ENCODE peak calls at places on chromosomes 13 and 19, in four cellular contexts. O is HL-60, K is left ventricle myocardium inferior, S is spleen. F is an unnamed sample.

GRCh38 chr19:17517898-17518297 is 6.4 kb downstream of the PGLS start:
- DNase-seq in O (no peak), K (no peak), S (no peak), F (no peak)

GRCh38 chr13:66492479-66492878 is 737.7 kb downstream of the PCDH9 start:
- DNase-seq in O (no peak), K (no peak), S (no peak), F (peak)

GRCh38 chr13:41231025-41231677 is 32.2 kb downstream of the MTRF1 start:
- DNase-seq in O (no peak), K (no peak), S (no peak), F (no peak)

GRCh38 chr13:110916671-110917142 is 1.8 kb upstream of the ANKRD10 start:
- DNase-seq in O (no peak), K (no peak), S (no peak), F (no peak)

GRCh38 chr13:113474179-113474578 is 16.3 kb downstream of the DCUN1D2 start:
- DNase-seq in O (peak), K (no peak), S (no peak), F (no peak)

GRCh38 chr19:35095667-35096368 is 19.8 kb upstream of the FXYD3 start:
- DNase-seq in O (no peak), K (no peak), S (no peak), F (no peak)

GRCh38 chr19:2223959-2224358 is 12.2 kb downstream of the PLEKHJ1 start:
- DNase-seq in O (no peak), K (no peak), S (peak), F (no peak)

GRCh38 chr13:97391201-97391600 is 42.8 kb upstream of the RAP2A start:
- DNase-seq in O (no peak), K (no peak), S (no peak), F (no peak)

GRCh38 chr19:35261356-35262100 is 7.2 kb upstream of the USF2 start:
- DNase-seq in O (no peak), K (no peak), S (peak), F (no peak)

GRCh38 chr13:33462109-33462508 is 176.6 kb upstream of the STARD13 start:
- DNase-seq in O (no peak), K (no peak), S (no peak), F (no peak)

GRCh38 chr19:6023085-6023682 is 45.2 kb upstream of the RANBP3 start:
- DNase-seq in O (no peak), K (no peak), S (peak), F (no peak)

GRCh38 chr13:101384929-101385328 is 31.4 kb downstream of the NALCN start:
- DNase-seq in O (no peak), K (no peak), S (no peak), F (no peak)

GRCh38 chr19:47309038-47309437 is 623 bp upstream of the C5AR1 start:
- DNase-seq in O (no peak), K (no peak), S (no peak), F (no peak)

GRCh38 chr13:31048521-31048920 is 113.2 kb downstream of the HSPH1 start:
- DNase-seq in O (no peak), K (no peak), S (no peak), F (no peak)

GRCh38 chr13:40145139-40145538 is 489.7 kb downstream of the COG6 start:
- DNase-seq in O (no peak), K (no peak), S (no peak), F (no peak)

GRCh38 chr13:30009411-30009810 is 159.0 kb upstream of the UBL3 start:
- DNase-seq in O (no peak), K (no peak), S (no peak), F (no peak)

GRCh38 chr19:49498475-49498874 is 2.2 kb downstream of the RPS11 start:
- DNase-seq in O (no peak), K (no peak), S (no peak), F (no peak)

GRCh38 chr19:19280561-19280960 is 7.5 kb upstream of the TM6SF2 start:
- DNase-seq in O (no peak), K (no peak), S (no peak), F (no peak)

GRCh38 chr19:51296331-51297093 is 14.9 kb upstream of the IGLON5 start:
- DNase-seq in O (no peak), K (no peak), S (no peak), F (no peak)
- TF ChIP-seq CTCF in O (no peak), K (no peak), S (no peak), F (no peak)

GRCh38 chr19:38373907-38374331 is 452 bp upstream of the PSMD8 start:
- DNase-seq in O (no peak), K (no peak), S (no peak), F (no peak)

GRCh38 chr19:38375748-38376147 is 1.4 kb downstream of the PSMD8 start:
- DNase-seq in O (no peak), K (peak), S (no peak), F (no peak)

GRCh38 chr19:38376576-38376975 is 2.2 kb downstream of the PSMD8 start:
- DNase-seq in O (no peak), K (no peak), S (no peak), F (no peak)

GRCh38 chr19:38375098-38375493 is 725 bp downstream of the PSMD8 start:
- DNase-seq in O (no peak), K (no peak), S (no peak), F (no peak)

DNA sequence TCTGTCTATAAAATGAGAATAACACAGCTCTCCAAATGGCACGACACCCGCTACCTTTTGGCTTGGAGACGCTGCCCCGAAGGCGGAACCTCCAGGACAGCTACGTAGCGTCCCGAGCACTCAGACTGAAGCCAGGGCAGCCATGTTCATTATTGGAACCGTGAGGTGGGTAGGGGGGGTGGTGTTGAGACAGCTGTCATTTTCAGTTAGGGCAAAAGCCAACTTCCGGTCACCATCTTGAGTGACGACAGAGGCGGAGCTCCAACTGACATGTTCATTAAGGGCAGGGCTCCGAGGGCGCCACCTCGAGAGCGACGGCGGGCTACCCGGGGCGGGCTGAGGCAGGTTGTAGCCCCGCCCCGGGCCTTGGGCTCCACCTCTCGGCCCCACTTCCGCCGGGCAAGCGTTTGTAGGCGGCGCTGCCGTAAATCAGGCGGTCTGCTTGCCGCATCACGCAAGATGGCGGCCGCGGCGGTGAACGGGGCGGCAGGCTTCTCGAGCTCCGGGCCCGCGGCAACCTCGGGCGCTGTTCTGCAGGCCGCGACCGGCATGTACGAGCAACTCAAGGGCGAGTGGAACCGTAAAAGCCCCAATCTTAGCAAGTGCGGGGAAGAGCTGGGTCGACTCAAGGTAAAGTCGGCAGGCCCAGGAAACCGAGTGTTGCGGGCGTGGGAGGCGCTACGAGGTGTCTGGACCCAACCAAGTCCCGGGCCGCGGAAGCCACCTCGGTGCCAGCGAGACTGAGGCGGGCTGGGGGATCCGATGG is at the start of gene PSMD8:
- DNase-seq in O (peak), K (peak), S (peak), F (peak)
- TF ChIP-seq CTCF in O (no peak), K (peak), S (peak), F (no peak)

GRCh38 chr19:33132425-33132824 is 511 bp downstream of the WDR88 start:
- DNase-seq in O (no peak), K (no peak), S (no peak), F (peak)
- TF ChIP-seq CTCF in O (no peak), K (no peak), S (no peak), F (peak)

DNA sequence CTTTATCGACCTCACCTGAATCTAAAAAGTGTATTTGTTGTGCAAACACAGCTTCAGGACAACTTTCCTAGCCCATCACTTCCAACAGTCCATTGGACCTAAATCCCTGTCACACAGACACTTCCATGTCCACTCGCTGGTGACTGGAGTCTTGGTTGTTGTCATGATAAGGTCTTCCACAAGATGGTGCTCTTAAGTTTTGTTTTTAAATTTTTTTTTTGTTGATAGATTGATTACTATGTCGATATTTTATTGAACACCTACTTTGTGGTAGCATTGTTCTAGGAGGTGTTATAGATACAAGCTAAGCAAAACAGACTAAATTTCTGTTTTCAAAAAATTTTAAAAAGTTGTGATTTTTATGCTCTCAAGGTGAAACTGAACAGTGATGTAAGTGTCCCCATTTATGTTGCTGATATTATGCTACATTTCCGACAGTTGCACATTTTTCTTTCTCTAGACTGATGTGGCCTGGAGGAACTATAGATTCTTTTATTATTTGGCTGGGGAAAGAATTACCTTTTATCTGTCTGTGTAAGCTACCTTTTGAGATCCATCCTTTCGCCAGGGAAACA is 8.1 kb upstream of the ERICH6B start:
- DNase-seq in O (no peak), K (no peak), S (no peak), F (no peak)
- TF ChIP-seq CTCF in O (peak), K (peak), S (no peak), F (peak)

DNA sequence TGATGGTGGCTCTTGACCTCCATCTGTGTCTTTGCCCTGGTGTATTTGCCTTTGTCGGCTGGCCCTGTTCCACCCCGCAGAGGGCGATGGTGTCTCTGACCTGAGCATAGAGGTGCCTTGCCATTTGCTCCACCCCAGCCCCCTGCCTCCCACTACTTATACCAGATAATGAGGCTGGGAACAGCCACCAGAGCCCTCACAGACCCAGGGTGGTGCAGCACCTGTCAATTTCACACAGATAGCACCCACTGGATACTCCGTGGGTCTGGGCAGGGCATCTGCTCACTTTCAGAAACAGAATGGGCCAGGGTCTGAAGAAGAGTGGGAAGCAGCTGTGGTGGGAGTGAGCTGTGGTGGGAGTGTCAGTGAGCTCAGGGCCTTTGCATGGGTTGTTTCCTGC is 4.1 kb downstream of the ZNF536 start:
- DNase-seq in O (no peak), K (no peak), S (no peak), F (no peak)
- TF ChIP-seq CTCF in O (no peak), K (no peak), S (no peak), F (no peak)

DNA sequence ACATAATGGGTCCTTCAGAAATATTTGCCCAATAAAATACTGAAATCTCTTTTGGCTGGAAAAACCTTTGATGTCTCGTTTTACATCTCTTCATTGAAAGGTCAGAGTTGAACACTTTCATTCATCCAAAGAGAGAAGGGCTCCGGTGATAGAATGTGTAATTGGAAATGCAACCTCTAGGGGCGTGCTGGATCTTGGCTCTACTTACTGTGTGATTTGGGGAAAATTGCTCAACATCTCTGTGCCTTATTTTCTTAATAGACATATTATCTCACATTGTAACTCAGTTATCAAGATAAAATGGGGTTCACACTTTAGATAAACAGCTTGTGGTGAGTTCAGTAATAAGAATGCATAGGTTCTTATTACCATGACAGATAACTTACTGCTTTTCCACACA is 1444.1 kb downstream of the SLITRK5 start:
- DNase-seq in O (no peak), K (no peak), S (no peak), F (no peak)
- TF ChIP-seq CTCF in O (no peak), K (no peak), S (no peak), F (peak)

GRCh38 chr19:52739576-52739975 is 4.7 kb upstream of the ZNF611 start:
- DNase-seq in O (no peak), K (no peak), S (no peak), F (no peak)
- TF ChIP-seq CTCF in O (no peak), K (no peak), S (no peak), F (no peak)

F was measured in endothelial cell.